ENCODE peak calls at places on chromosome 1, in eight cellular contexts. Q is hepatocyte; J is cardiac fibroblast; W is effector memory CD8-positive, alpha-beta T cell; F is AG08395; T is left ventricle myocardium inferior; G is stimulated activated CD8-positive, alpha-beta memory T cell treated with anti-CD3 and anti-CD28 coated beads, Interleukin-15, amount 100 ng/mL, for 24 hours; C is astrocyte of the spinal cord. U is an unnamed sample.

GRCh38 chr1:46442317-46443161 is 47.1 kb upstream of the DMBX1 start:
- DNase-seq in Q (peak), J (peak), W (peak), F (peak), T (peak), G (peak), C (peak), U (peak)

GRCh38 chr1:155077758-155078495 is 710 bp upstream of the EFNA3 start:
- DNase-seq in Q (peak), J (no peak), W (no peak), F (no peak), T (no peak), G (no peak), C (no peak), U (no peak)

GRCh38 chr1:206557636-206558473 is 50.5 kb downstream of the RASSF5 start:
- DNase-seq in Q (no peak), J (no peak), W (peak), F (no peak), T (no peak), G (no peak), C (no peak), U (peak)

GRCh38 chr1:92749024-92749634 is 35.8 kb downstream of the EVI5 start:
- DNase-seq in Q (peak), J (peak), W (peak), F (peak), T (no peak), G (no peak), C (peak), U (peak)

GRCh38 chr1:114342376-114342775 is 168.6 kb downstream of the TRIM33 start:
- DNase-seq in Q (no peak), J (no peak), W (peak), F (no peak), T (no peak), G (no peak), C (no peak), U (peak)

GRCh38 chr1:47502746-47503370 is 65.0 kb downstream of the FOXD2 start:
- DNase-seq in Q (no peak), J (no peak), W (no peak), F (no peak), T (no peak), G (no peak), C (no peak), U (no peak)

GRCh38 chr1:16181887-16182719 is 26.2 kb upstream of the EPHA2 start:
- DNase-seq in Q (peak), J (peak), W (no peak), F (peak), T (peak), G (no peak), C (peak), U (no peak)

GRCh38 chr1:5599541-5599940 is 392.7 kb downstream of the NPHP4 start:
- DNase-seq in Q (no peak), J (no peak), W (no peak), F (no peak), T (no peak), G (no peak), C (no peak), U (no peak)

GRCh38 chr1:62077821-62078220 is 116.8 kb upstream of the L1TD1 start:
- DNase-seq in Q (no peak), J (no peak), W (no peak), F (no peak), T (no peak), G (no peak), C (no peak), U (no peak)

GRCh38 chr1:236345728-236346127 is 48.4 kb upstream of the EDARADD start:
- DNase-seq in Q (no peak), J (no peak), W (no peak), F (no peak), T (no peak), G (no peak), C (no peak), U (no peak)

GRCh38 chr1:6624712-6625578 is at the start of gene THAP3:
- DNase-seq in Q (peak), J (peak), W (peak), F (peak), T (peak), G (peak), C (peak), U (peak)

GRCh38 chr1:155003766-155004351 is 1.3 kb downstream of the ZBTB7B start:
- DNase-seq in Q (peak), J (peak), W (no peak), F (peak), T (peak), G (no peak), C (peak), U (no peak)

GRCh38 chr1:12047120-12047876 is 15.8 kb upstream of the TNFRSF8 start:
- DNase-seq in Q (no peak), J (no peak), W (peak), F (no peak), T (no peak), G (peak), C (peak), U (no peak)

GRCh38 chr1:153617677-153618076 is 1.6 kb upstream of the S100A14 start:
- DNase-seq in Q (peak), J (no peak), W (peak), F (peak), T (no peak), G (no peak), C (peak), U (peak)

GRCh38 chr1:214581785-214582184 is 21.2 kb upstream of the CENPF start:
- DNase-seq in Q (no peak), J (peak), W (no peak), F (peak), T (no peak), G (no peak), C (peak), U (no peak)

U was measured in naive thymus-derived CD4-positive, alpha-beta T cell.